ENCODE peak calls at places on chromosomes 6 and 20, in eight cellular contexts. D, M, G, Z, O, H, V and Y are unnamed samples.

GRCh38 chr6:151291145-151292055 is 51.6 kb downstream of the AKAP12 start:
- DNase-seq in D (no peak), M (peak; percentile 30), G (peak; percentile 40), Z (peak; percentile 94), O (no peak), H (peak; percentile 57), V (peak; percentile 82), Y (peak; percentile 58)

GRCh38 chr20:14991023-14991422 is 653.6 kb upstream of the FLRT3 start:
- DNase-seq in D (no peak), M (no peak), G (no peak), Z (no peak), O (peak; percentile 48), H (peak; percentile 5), V (no peak), Y (no peak)

GRCh38 chr6:107064579-107065065 is 36.6 kb downstream of the MTRES1 start:
- DNase-seq in D (no peak), M (no peak), G (no peak), Z (peak; percentile 71), O (peak; percentile 35), H (peak; percentile 38), V (peak; percentile 56), Y (peak; percentile 42)

GRCh38 chr6:41271901-41272395 is 14.5 kb downstream of the TREM1 start:
- DNase-seq in D (peak; percentile 93), M (peak; percentile 32), G (no peak), Z (no peak), O (no peak), H (no peak), V (no peak), Y (peak; percentile 35)

GRCh38 chr6:5967594-5967993 is 39.1 kb downstream of the NRN1 start:
- DNase-seq in D (no peak), M (no peak), G (no peak), Z (no peak), O (peak; percentile 13), H (no peak), V (no peak), Y (no peak)

GRCh38 chr20:38829296-38829875 is 23.9 kb downstream of the PPP1R16B start:
- DNase-seq in D (no peak), M (no peak), G (no peak), Z (no peak), O (no peak), H (no peak), V (no peak), Y (no peak)

GRCh38 chr20:6924681-6925080 is 157.2 kb downstream of the BMP2 start:
- DNase-seq in D (no peak), M (no peak), G (no peak), Z (no peak), O (no peak), H (no peak), V (no peak), Y (no peak)

GRCh38 chr6:3218266-3218665 is 9.2 kb downstream of the TUBB2B start:
- DNase-seq in D (no peak), M (no peak), G (no peak), Z (no peak), O (no peak), H (no peak), V (peak; percentile 64), Y (no peak)

GRCh38 chr6:35294308-35294945 is 3.2 kb upstream of the DEF6 start:
- DNase-seq in D (peak; percentile 86), M (peak; percentile 24), G (peak; percentile 73), Z (peak; percentile 39), O (peak; percentile 17), H (no peak), V (peak; percentile 54), Y (peak; percentile 44)

GRCh38 chr6:74248966-74249365 is 553.0 kb downstream of the CD109 start:
- DNase-seq in D (no peak), M (no peak), G (no peak), Z (no peak), O (no peak), H (no peak), V (no peak), Y (no peak)

GRCh38 chr20:3687655-3688054 is 5.8 kb upstream of the ADAM33 start:
- DNase-seq in D (no peak), M (no peak), G (no peak), Z (peak; percentile 80), O (no peak), H (no peak), V (no peak), Y (no peak)

GRCh38 chr6:57019434-57019833 is 27.1 kb upstream of the KIAA1586 start:
- DNase-seq in D (no peak), M (no peak), G (no peak), Z (no peak), O (no peak), H (no peak), V (no peak), Y (no peak)

GRCh38 chr6:57017069-57017468 is 29.4 kb upstream of the KIAA1586 start:
- DNase-seq in D (no peak), M (no peak), G (no peak), Z (peak; percentile 38), O (no peak), H (no peak), V (no peak), Y (no peak)

GRCh38 chr6:57024321-57024720 is 22.2 kb upstream of the KIAA1586 start:
- DNase-seq in D (no peak), M (no peak), G (no peak), Z (no peak), O (no peak), H (no peak), V (no peak), Y (no peak)

GRCh38 chr6:57024775-57025174 is 21.7 kb upstream of the KIAA1586 start:
- DNase-seq in D (no peak), M (no peak), G (no peak), Z (no peak), O (no peak), H (no peak), V (no peak), Y (no peak)

GRCh38 chr6:57021086-57021720 is 25.3 kb upstream of the KIAA1586 start:
- DNase-seq in D (no peak), M (no peak), G (no peak), Z (peak; percentile 74), O (peak; percentile 11), H (peak; percentile 22), V (no peak), Y (no peak)
- TF ChIP-seq CTCF in D (peak; percentile 38), M (peak; percentile 64), G (peak; percentile 68), Z (peak; percentile 30), O (peak; percentile 20), H (peak; percentile 34), V (peak; percentile 58), Y (peak; percentile 28)

DNA sequence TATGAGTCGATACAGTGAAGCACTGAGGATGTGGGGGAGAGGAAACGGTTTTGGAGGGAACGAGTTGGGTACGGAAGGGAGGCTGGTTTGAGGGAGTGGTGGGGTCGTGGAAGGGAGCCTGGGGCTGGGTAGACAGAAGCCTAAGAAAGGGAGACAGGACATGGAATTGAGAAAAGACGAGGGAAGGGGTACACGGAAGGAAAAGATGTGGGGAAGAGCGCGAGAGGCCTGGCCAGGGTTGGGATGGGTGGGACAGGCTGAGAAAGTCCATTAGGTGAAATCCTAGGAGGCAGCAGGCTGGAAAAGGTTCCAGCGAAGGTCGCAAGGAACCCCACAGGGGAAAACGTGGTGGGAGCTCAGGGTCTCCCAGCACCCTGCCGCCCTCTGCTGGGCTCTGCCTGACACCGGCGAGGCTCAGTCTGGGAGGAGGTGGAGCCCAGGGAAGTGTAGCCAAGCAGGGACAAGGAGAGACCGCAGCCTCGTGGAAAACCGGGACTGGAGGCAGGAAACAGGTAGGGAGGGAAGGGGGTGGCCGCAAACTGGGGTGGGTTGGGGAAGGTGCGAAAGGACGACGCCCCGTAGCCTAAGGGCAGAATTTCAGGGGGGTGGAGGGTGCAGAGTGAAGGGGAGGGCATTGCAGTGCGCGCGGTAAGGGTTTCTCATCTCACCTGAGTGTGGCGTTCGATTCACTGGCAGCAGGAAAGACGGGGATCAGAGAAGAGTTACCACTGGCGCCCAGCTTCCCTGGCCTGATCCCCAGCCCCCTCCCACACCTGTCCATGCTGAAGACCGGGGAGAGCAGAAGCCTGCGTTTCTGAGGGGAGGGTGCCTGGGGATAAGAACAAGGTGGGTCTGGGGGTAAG is 4.3 kb downstream of the GABBR1 start:
- DNase-seq in D (peak; percentile 90), M (peak; percentile 72), G (peak; percentile 95), Z (peak; percentile 62), O (peak; percentile 77), H (peak; percentile 40), V (peak; percentile 76), Y (peak; percentile 81)
- TF ChIP-seq CTCF in D (peak; percentile 45), M (peak; percentile 47), G (peak; percentile 81), Z (peak; percentile 90), O (peak; percentile 45), H (peak; percentile 87), V (peak; percentile 77), Y (peak; percentile 58)

DNA sequence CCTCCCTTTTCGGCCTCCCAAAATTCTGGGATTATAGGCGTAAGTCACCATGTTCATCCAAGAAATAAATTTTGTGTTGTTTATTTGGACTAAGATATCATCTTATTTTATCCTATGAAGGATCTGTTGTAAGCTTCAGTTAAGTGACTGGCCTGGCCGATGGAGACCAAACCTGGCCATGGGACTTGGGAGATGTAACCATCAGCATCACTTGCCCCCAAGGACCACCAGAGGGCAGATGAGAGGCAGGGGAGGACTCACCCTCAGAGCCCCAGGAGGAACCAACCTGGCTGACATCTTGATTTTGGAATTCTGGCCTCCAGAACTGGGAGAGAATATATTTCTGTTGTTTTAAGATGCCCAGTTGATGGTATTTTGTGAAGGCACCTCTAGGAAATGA is 266.7 kb downstream of the CDH26 start:
- DNase-seq in D (no peak), M (no peak), G (peak; percentile 56), Z (peak; percentile 11), O (no peak), H (no peak), V (no peak), Y (peak; percentile 30)
- TF ChIP-seq CTCF in D (no peak), M (no peak), G (peak; percentile 74), Z (peak; percentile 57), O (peak; percentile 47), H (peak; percentile 39), V (peak; percentile 5), Y (peak; percentile 27)

GRCh38 chr6:157670466-157671186 is 152.4 kb upstream of the SNX9 start:
- DNase-seq in D (peak; percentile 27), M (peak; percentile 53), G (no peak), Z (peak; percentile 32), O (no peak), H (no peak), V (no peak), Y (no peak)

GRCh38 chr6:157668690-157669089 is 154.4 kb upstream of the SNX9 start:
- DNase-seq in D (no peak), M (no peak), G (no peak), Z (no peak), O (no peak), H (no peak), V (peak; percentile 45), Y (no peak)

GRCh38 chr6:157667211-157668033 is 155.6 kb upstream of the SNX9 start:
- DNase-seq in D (peak; percentile 50), M (no peak), G (peak; percentile 51), Z (peak; percentile 81), O (peak; percentile 53), H (no peak), V (peak; percentile 49), Y (peak; percentile 70)

GRCh38 chr6:157668034-157668401 is 155.0 kb upstream of the SNX9 start:
- DNase-seq in D (no peak), M (no peak), G (no peak), Z (no peak), O (no peak), H (no peak), V (no peak), Y (no peak)

DNA sequence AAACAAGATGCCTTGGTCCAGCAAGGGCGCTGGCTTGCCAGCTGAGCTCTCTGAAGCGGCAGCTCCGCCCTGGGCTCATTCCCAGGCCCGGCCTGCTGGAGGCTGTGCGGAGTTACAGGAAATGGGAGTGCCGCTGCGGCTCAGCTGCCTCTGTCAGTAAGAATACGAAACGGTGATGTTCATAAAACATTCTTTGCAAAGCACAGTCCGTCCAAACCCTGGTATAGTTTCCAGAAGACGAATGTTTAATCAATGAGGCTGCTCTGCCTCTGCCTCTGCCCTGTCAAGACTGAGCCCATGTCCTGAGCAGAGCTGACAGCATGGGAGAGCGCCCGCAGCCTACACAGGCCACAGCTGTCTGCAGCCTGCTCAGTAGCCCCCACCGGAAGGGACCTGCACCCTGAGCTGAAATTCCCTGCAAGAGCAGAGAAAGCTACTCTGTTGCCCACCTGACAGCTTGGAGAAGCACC is 153.3 kb upstream of the SNX9 start:
- DNase-seq in D (peak; percentile 82), M (peak; percentile 90), G (peak; percentile 78), Z (peak; percentile 89), O (peak; percentile 77), H (peak; percentile 61), V (peak; percentile 57), Y (peak; percentile 86)
- TF ChIP-seq CTCF in D (no peak), M (peak; percentile 42), G (peak; percentile 42), Z (peak; percentile 61), O (peak; percentile 16), H (peak; percentile 34), V (no peak), Y (peak; percentile 44)